ENCODE peak calls at places on chromosome 22, in ten cellular contexts. U, C, N, I, K, V, X, P, D and Q are unnamed samples.

GRCh38 chr22:43183496-43184263 is 3.3 kb downstream of the TTLL12 start:
- DNase-seq in P (no peak), U (no peak), C (no peak), D (no peak), X (peak; percentile 39), I (no peak), N (no peak), V (peak; percentile 88), K (peak; percentile 32), Q (no peak)

GRCh38 chr22:46432164-46433068 is 96.9 kb downstream of the TRMU start:
- DNase-seq in K (peak; percentile 8), P (peak; percentile 40), X (no peak), U (no peak), I (no peak), V (no peak), C (peak; percentile 26), N (no peak), D (peak; percentile 32), Q (peak; percentile 10)

GRCh38 chr22:43319661-43320486 is 23.3 kb downstream of the SCUBE1 start:
- DNase-seq in N (no peak), C (no peak), U (no peak), I (no peak), D (no peak), P (no peak), X (no peak), V (no peak), K (no peak), Q (no peak)

GRCh38 chr22:19463491-19464469 is 15.2 kb downstream of the UFD1 start:
- DNase-seq in K (no peak), X (no peak), V (no peak), P (no peak), C (no peak), I (no peak), U (no peak), N (no peak), D (no peak), Q (no peak)

GRCh38 chr22:36902143-36902911 is 11.1 kb upstream of the CSF2RB start:
- DNase-seq in C (no peak), X (no peak), N (no peak), P (no peak), D (no peak), I (no peak), U (no peak), V (no peak), K (no peak), Q (no peak)

GRCh38 chr22:27331526-27332281 is 469.9 kb downstream of the MN1 start:
- DNase-seq in N (no peak), K (peak; percentile 27), P (no peak), C (no peak), I (peak; percentile 44), U (no peak), D (peak; percentile 10), X (no peak), V (peak; percentile 39), Q (no peak)

GRCh38 chr22:44870021-44870420 is 117.6 kb downstream of the ARHGAP8 start:
- DNase-seq in P (no peak), X (no peak), V (peak; percentile 88), N (no peak), U (peak; percentile 69), C (no peak), I (peak; percentile 87), K (no peak), D (no peak), Q (no peak)

GRCh38 chr22:46357711-46358505 is 22.4 kb downstream of the TRMU start:
- DNase-seq in I (no peak), D (no peak), K (no peak), P (no peak), C (no peak), V (no peak), N (no peak), U (no peak), X (no peak), Q (no peak)

GRCh38 chr22:41469218-41469851 is 418 bp downstream of the ACO2 start:
- DNase-seq in X (no peak), N (no peak), P (peak; percentile 51), V (no peak), I (peak; percentile 73), U (no peak), K (peak; percentile 47), D (no peak), C (no peak), Q (no peak)

GRCh38 chr22:44157916-44158618 is 22.7 kb upstream of the PARVG start:
- DNase-seq in C (no peak), P (no peak), V (no peak), U (no peak), D (no peak), K (no peak), X (no peak), N (no peak), I (no peak), Q (no peak)

GRCh38 chr22:19110064-19110458 is 12.2 kb downstream of the DGCR2 start:
- DNase-seq in I (peak; percentile 29), K (no peak), P (no peak), U (peak; percentile 45), X (no peak), N (no peak), D (no peak), C (no peak), V (no peak), Q (no peak)

GRCh38 chr22:17562906-17563870 is at the start of gene SLC25A18:
- DNase-seq in X (no peak), C (no peak), N (peak; percentile 25), U (peak; percentile 59), V (no peak), D (no peak), I (peak; percentile 79), P (no peak), K (no peak), Q (peak; percentile 46)

GRCh38 chr22:30212363-30212995 is 34.1 kb downstream of the LIF start:
- DNase-seq in X (no peak), K (peak; percentile 78), C (no peak), P (peak; percentile 47), I (peak; percentile 67), U (no peak), V (peak; percentile 94), N (peak; percentile 97), D (peak; percentile 40), Q (peak; percentile 97)